ENCODE peak calls at places on chromosomes 5 and 9, in nine cellular contexts. One of them, this sample, is unnamed.
A peak's percentile ranks its signal among the peaks of the same experiment; 100 is the strongest.

GRCh38 chr5:149421834-149422233 is 42.7 kb upstream of the IL17B start:
- DNase-seq in NCI-H146: no peak
- DNase-seq in GM23338: no peak
- DNase-seq in stimulated activated CD8-positive, alpha-beta memory T cell treated with anti-CD3 and anti-CD28 coated beads, Interleukin-15, amount 100 ng/mL, for 1 hour: no peak
- DNase-seq in choroid plexus epithelial cell: peak; percentile 63
- DNase-seq in GF-D8: no peak
- DNase-seq in foreskin fibroblast: peak; percentile 62
- DNase-seq in GM10248: no peak
- DNase-seq in activated effector memory CD4-positive, alpha-beta T cell treated with anti-CD3 and anti-CD28 coated beads, Interleukin-2, amount 50 U/mL, for 16 hours: no peak
- DNase-seq in this sample: no peak

GRCh38 chr9:109256381-109256780 is 64.5 kb downstream of the EPB41L4B start:
- DNase-seq in choroid plexus epithelial cell: no peak
- DNase-seq in stimulated activated CD8-positive, alpha-beta memory T cell treated with anti-CD3 and anti-CD28 coated beads, Interleukin-15, amount 100 ng/mL, for 1 hour: no peak
- DNase-seq in activated effector memory CD4-positive, alpha-beta T cell treated with anti-CD3 and anti-CD28 coated beads, Interleukin-2, amount 50 U/mL, for 16 hours: no peak
- DNase-seq in NCI-H146: no peak
- DNase-seq in GM10248: no peak
- DNase-seq in GF-D8: no peak
- DNase-seq in GM23338: no peak
- DNase-seq in foreskin fibroblast: peak; percentile 35
- DNase-seq in this sample: no peak

GRCh38 chr5:31237159-31237558 is 43.7 kb downstream of the CDH6 start:
- DNase-seq in stimulated activated CD8-positive, alpha-beta memory T cell treated with anti-CD3 and anti-CD28 coated beads, Interleukin-15, amount 100 ng/mL, for 1 hour: no peak
- DNase-seq in GF-D8: no peak
- DNase-seq in foreskin fibroblast: peak; percentile 46
- DNase-seq in choroid plexus epithelial cell: peak; percentile 37
- DNase-seq in activated effector memory CD4-positive, alpha-beta T cell treated with anti-CD3 and anti-CD28 coated beads, Interleukin-2, amount 50 U/mL, for 16 hours: no peak
- DNase-seq in GM23338: peak; percentile 46
- DNase-seq in GM10248: no peak
- DNase-seq in NCI-H146: no peak
- DNase-seq in this sample: no peak

GRCh38 chr9:107158321-107158720 is 124.8 kb upstream of the RAD23B start:
- DNase-seq in GM23338: peak; percentile 83
- DNase-seq in stimulated activated CD8-positive, alpha-beta memory T cell treated with anti-CD3 and anti-CD28 coated beads, Interleukin-15, amount 100 ng/mL, for 1 hour: no peak
- DNase-seq in NCI-H146: peak; percentile 69
- DNase-seq in foreskin fibroblast: peak; percentile 44
- DNase-seq in activated effector memory CD4-positive, alpha-beta T cell treated with anti-CD3 and anti-CD28 coated beads, Interleukin-2, amount 50 U/mL, for 16 hours: no peak
- DNase-seq in GM10248: no peak
- DNase-seq in GF-D8: no peak
- DNase-seq in choroid plexus epithelial cell: peak; percentile 68
- DNase-seq in this sample: no peak

GRCh38 chr5:95962785-95963184 is 1.1 kb upstream of the ELL2 start:
- DNase-seq in GM23338: peak; percentile 94
- DNase-seq in GF-D8: no peak
- DNase-seq in stimulated activated CD8-positive, alpha-beta memory T cell treated with anti-CD3 and anti-CD28 coated beads, Interleukin-15, amount 100 ng/mL, for 1 hour: no peak
- DNase-seq in NCI-H146: no peak
- DNase-seq in choroid plexus epithelial cell: peak; percentile 38
- DNase-seq in GM10248: no peak
- DNase-seq in foreskin fibroblast: no peak
- DNase-seq in activated effector memory CD4-positive, alpha-beta T cell treated with anti-CD3 and anti-CD28 coated beads, Interleukin-2, amount 50 U/mL, for 16 hours: no peak
- DNase-seq in this sample: no peak

GRCh38 chr9:97993000-97993399 is 9.9 kb downstream of the ANP32B start:
- DNase-seq in GF-D8: peak; percentile 53
- DNase-seq in stimulated activated CD8-positive, alpha-beta memory T cell treated with anti-CD3 and anti-CD28 coated beads, Interleukin-15, amount 100 ng/mL, for 1 hour: no peak
- DNase-seq in NCI-H146: no peak
- DNase-seq in GM23338: no peak
- DNase-seq in foreskin fibroblast: no peak
- DNase-seq in choroid plexus epithelial cell: no peak
- DNase-seq in activated effector memory CD4-positive, alpha-beta T cell treated with anti-CD3 and anti-CD28 coated beads, Interleukin-2, amount 50 U/mL, for 16 hours: no peak
- DNase-seq in GM10248: no peak
- DNase-seq in this sample: peak; percentile 62

GRCh38 chr5:39547548-39548154 is 122.9 kb upstream of the DAB2 start:
- DNase-seq in GF-D8: peak; percentile 1
- DNase-seq in GM10248: peak; percentile 19
- DNase-seq in NCI-H146: peak; percentile 3
- DNase-seq in foreskin fibroblast: peak; percentile 78
- DNase-seq in choroid plexus epithelial cell: peak; percentile 82
- DNase-seq in stimulated activated CD8-positive, alpha-beta memory T cell treated with anti-CD3 and anti-CD28 coated beads, Interleukin-15, amount 100 ng/mL, for 1 hour: no peak
- DNase-seq in GM23338: peak; percentile 74
- DNase-seq in activated effector memory CD4-positive, alpha-beta T cell treated with anti-CD3 and anti-CD28 coated beads, Interleukin-2, amount 50 U/mL, for 16 hours: no peak
- DNase-seq in this sample: peak; percentile 55

GRCh38 chr9:21104787-21105186 is 27.0 kb upstream of the IFNB1 start:
- DNase-seq in GM10248: no peak
- DNase-seq in choroid plexus epithelial cell: no peak
- DNase-seq in foreskin fibroblast: no peak
- DNase-seq in GF-D8: peak; percentile 62
- DNase-seq in NCI-H146: no peak
- DNase-seq in GM23338: no peak
- DNase-seq in activated effector memory CD4-positive, alpha-beta T cell treated with anti-CD3 and anti-CD28 coated beads, Interleukin-2, amount 50 U/mL, for 16 hours: no peak
- DNase-seq in stimulated activated CD8-positive, alpha-beta memory T cell treated with anti-CD3 and anti-CD28 coated beads, Interleukin-15, amount 100 ng/mL, for 1 hour: no peak
- DNase-seq in this sample: no peak

GRCh38 chr9:78713746-78714405 is 417.0 kb downstream of the PSAT1 start:
- DNase-seq in activated effector memory CD4-positive, alpha-beta T cell treated with anti-CD3 and anti-CD28 coated beads, Interleukin-2, amount 50 U/mL, for 16 hours: no peak
- DNase-seq in foreskin fibroblast: peak; percentile 63
- DNase-seq in GM23338: no peak
- DNase-seq in GF-D8: no peak
- DNase-seq in NCI-H146: peak; percentile 42
- DNase-seq in choroid plexus epithelial cell: no peak
- DNase-seq in GM10248: no peak
- DNase-seq in stimulated activated CD8-positive, alpha-beta memory T cell treated with anti-CD3 and anti-CD28 coated beads, Interleukin-15, amount 100 ng/mL, for 1 hour: no peak
- DNase-seq in this sample: no peak